ENCODE peak calls at places on chromosomes 2 and 18, in eight cellular contexts. L is activated T-cell treated with anti-CD3 and anti-CD28 coated beads for 1 hour; M is activated CD4-positive, alpha-beta T cell treated with anti-CD3 and anti-CD28 coated beads for 48 hours; D is T-cell; S is HFFc6; H is stimulated activated naive CD4-positive, alpha-beta T cell treated with Interleukin-2 at 50 U/mL for 16 hours; V is HTR-8/SVneo; Y is heart right ventricle. N is an unnamed sample.
A peak's percentile ranks its signal among the peaks of the same experiment; 100 is the strongest.

GRCh38 chr2:10187661-10188060 is 65.1 kb downstream of the RRM2 start:
- DNase-seq in L (no peak), M (no peak), D (no peak), S (no peak), H (no peak), V (no peak), Y (no peak), N (no peak)

GRCh38 chr2:47272031-47272864 is 117.1 kb upstream of the STPG4 start:
- DNase-seq in L (peak; percentile 31), M (peak; percentile 70), D (peak; percentile 33), S (peak; percentile 57), H (peak; percentile 12), V (peak; percentile 81), Y (peak; percentile 75), N (peak; percentile 44)

GRCh38 chr2:180494286-180494685 is 486.1 kb upstream of the UBE2E3 start:
- DNase-seq in L (no peak), M (no peak), D (no peak), S (no peak), H (no peak), V (no peak), Y (no peak), N (no peak)

GRCh38 chr18:63869851-63870250 is 17.7 kb upstream of the SERPINB2 start:
- DNase-seq in L (no peak), M (no peak), D (no peak), S (peak; percentile 76), H (no peak), V (peak; percentile 13), Y (no peak), N (no peak)

GRCh38 chr2:22904126-22904684 is 480.8 kb upstream of the KLHL29 start:
- DNase-seq in L (no peak), M (peak; percentile 36), D (no peak), S (no peak), H (no peak), V (peak; percentile 10), Y (peak; percentile 13), N (peak; percentile 6)

GRCh38 chr2:176769499-176770350 is 442.9 kb upstream of the HNRNPA3 start:
- DNase-seq in L (no peak), M (no peak), D (no peak), S (no peak), H (no peak), V (no peak), Y (no peak), N (no peak)

GRCh38 chr18:12579775-12580174 is 78.1 kb downstream of the SPIRE1 start:
- DNase-seq in L (no peak), M (no peak), D (no peak), S (no peak), H (no peak), V (no peak), Y (no peak), N (no peak)

GRCh38 chr2:30511122-30512083 is 64.4 kb downstream of the LCLAT1 start:
- DNase-seq in L (no peak), M (no peak), D (no peak), S (peak; percentile 53), H (no peak), V (peak; percentile 12), Y (peak; percentile 51), N (no peak)

GRCh38 chr2:111624401-111625156 is 259.4 kb downstream of the ANAPC1 start:
- DNase-seq in L (no peak), M (no peak), D (no peak), S (peak; percentile 79), H (no peak), V (peak; percentile 63), Y (no peak), N (no peak)

GRCh38 chr2:24016376-24016761 is 6.5 kb downstream of the MFSD2B start:
- DNase-seq in L (no peak), M (no peak), D (no peak), S (no peak), H (no peak), V (no peak), Y (no peak), N (no peak)

GRCh38 chr2:138500592-138501426 is 761 bp upstream of the SPOPL start:
- DNase-seq in L (no peak), M (no peak), D (no peak), S (no peak), H (no peak), V (no peak), Y (no peak), N (peak; percentile 38)